ENCODE peak calls at places on chromosomes 5 and 9, in five cellular contexts. One of them, this sample, is unnamed. For H3K9me3, the result is how much of the 10 kb centered on the place peaks cover.

GRCh38 chr9:97934321-97935115 is 3.5 kb downstream of the HEMGN start:
- DNase-seq in left lung: no peak
- DNase-seq in uterus: no peak
- DNase-seq in colonic mucosa: no peak
- DNase-seq in thoracic aorta: no peak
- DNase-seq in this sample: no peak

GRCh38 chr9:128001411-128002298 is 20.9 kb upstream of the EEIG1 start:
- DNase-seq in colonic mucosa: no peak
- DNase-seq in thoracic aorta: no peak
- DNase-seq in left lung: no peak
- DNase-seq in uterus: peak
- DNase-seq in this sample: no peak

GRCh38 chr9:126435105-126435504 is 108.5 kb downstream of the MVB12B start:
- DNase-seq in left lung: no peak
- DNase-seq in uterus: no peak
- DNase-seq in thoracic aorta: no peak
- DNase-seq in colonic mucosa: no peak
- DNase-seq in this sample: no peak

GRCh38 chr9:2934241-2934650 is 90.4 kb upstream of the PUM3 start:
- DNase-seq in colonic mucosa: no peak
- DNase-seq in uterus: no peak
- DNase-seq in left lung: no peak
- DNase-seq in thoracic aorta: no peak
- DNase-seq in this sample: no peak

GRCh38 chr5:32598997-32599549 is 13.7 kb downstream of the SUB1 start:
- DNase-seq in uterus: no peak
- DNase-seq in colonic mucosa: no peak
- DNase-seq in thoracic aorta: no peak
- DNase-seq in left lung: no peak
- DNase-seq in this sample: no peak

GRCh38 chr5:128216860-128217531 is 133.4 kb downstream of the SLC12A2 start:
- DNase-seq in uterus: no peak
- DNase-seq in thoracic aorta: no peak
- DNase-seq in left lung: no peak
- DNase-seq in colonic mucosa: no peak
- DNase-seq in this sample: no peak

GRCh38 chr9:90851444-90851843 is 49.8 kb downstream of the SYK start:
- DNase-seq in colonic mucosa: no peak
- DNase-seq in uterus: no peak
- DNase-seq in thoracic aorta: no peak
- DNase-seq in left lung: no peak
- DNase-seq in this sample: no peak

GRCh38 chr9:127549771-127550170 is 62.3 kb upstream of the STXBP1 start:
- DNase-seq in left lung: no peak
- DNase-seq in colonic mucosa: no peak
- DNase-seq in uterus: no peak
- DNase-seq in thoracic aorta: no peak
- DNase-seq in this sample: no peak

GRCh38 chr9:89955144-89955543 is 350.3 kb downstream of the GADD45G start:
- DNase-seq in uterus: no peak
- DNase-seq in left lung: no peak
- DNase-seq in thoracic aorta: no peak
- DNase-seq in colonic mucosa: no peak
- DNase-seq in this sample: no peak

GRCh38 chr9:37976714-37977477 is 73.0 kb upstream of the SLC25A51 start:
- DNase-seq in thoracic aorta: peak
- DNase-seq in left lung: no peak
- DNase-seq in colonic mucosa: no peak
- DNase-seq in uterus: peak
- DNase-seq in this sample: no peak

GRCh38 chr9:19161257-19162025 is 34.1 kb upstream of the PLIN2 start:
- DNase-seq in uterus: peak
- DNase-seq in thoracic aorta: peak
- DNase-seq in left lung: peak
- DNase-seq in colonic mucosa: peak
- DNase-seq in this sample: no peak

GRCh38 chr5:35360671-35361070 is 130.4 kb upstream of the PRLR start:
- DNase-seq in uterus: no peak
- DNase-seq in thoracic aorta: no peak
- DNase-seq in colonic mucosa: no peak
- DNase-seq in left lung: no peak
- DNase-seq in this sample: no peak

GRCh38 chr5:93756372-93756771 is 15.0 kb upstream of the POU5F2 start:
- DNase-seq in colonic mucosa: no peak
- DNase-seq in uterus: no peak
- DNase-seq in thoracic aorta: no peak
- DNase-seq in left lung: no peak
- DNase-seq in this sample: no peak

GRCh38 chr5:28603869-28604268 is 1565.5 kb upstream of the CDH9 start:
- DNase-seq in left lung: no peak
- DNase-seq in uterus: no peak
- DNase-seq in thoracic aorta: no peak
- DNase-seq in colonic mucosa: no peak
- DNase-seq in this sample: no peak

GRCh38 chr5:97182571-97183099 is 412 bp downstream of the RIOK2 start:
- DNase-seq in thoracic aorta: no peak
- DNase-seq in uterus: no peak
- DNase-seq in left lung: no peak
- DNase-seq in colonic mucosa: no peak
- DNase-seq in this sample: no peak

GRCh38 chr5:172638209-172638768 is 2.8 kb upstream of the NEURL1B start:
- DNase-seq in uterus: no peak
- DNase-seq in left lung: no peak
- DNase-seq in colonic mucosa: no peak
- DNase-seq in thoracic aorta: no peak
- DNase-seq in this sample: no peak

GRCh38 chr5:66171349-66172344 is 27.5 kb downstream of the SREK1 start:
- DNase-seq in colonic mucosa: no peak
- DNase-seq in left lung: no peak
- DNase-seq in thoracic aorta: no peak
- DNase-seq in uterus: peak
- DNase-seq in this sample: no peak

GRCh38 chr5:157511656-157512644 is 51.9 kb downstream of the NIPAL4 start:
- DNase-seq in uterus: peak
- DNase-seq in left lung: peak
- DNase-seq in thoracic aorta: peak
- DNase-seq in colonic mucosa: peak
- DNase-seq in this sample: no peak

GRCh38 chr5:76443399-76443798 is 40.3 kb downstream of the IQGAP2 start:
- DNase-seq in colonic mucosa: no peak
- DNase-seq in thoracic aorta: no peak
- DNase-seq in uterus: no peak
- DNase-seq in left lung: no peak
- DNase-seq in this sample: no peak

GRCh38 chr5:124996023-124996763 is 249.8 kb upstream of the ZNF608 start:
- DNase-seq in thoracic aorta: no peak
- DNase-seq in colonic mucosa: no peak
- DNase-seq in uterus: no peak
- DNase-seq in left lung: no peak
- DNase-seq in this sample: no peak

GRCh38 chr9:130171226-130172148 is 717 bp upstream of the NCS1 start:
- DNase-seq in left lung: no peak
- DNase-seq in colonic mucosa: no peak
- DNase-seq in uterus: no peak
- DNase-seq in thoracic aorta: no peak
- DNase-seq in this sample: no peak

GRCh38 chr5:174735498-174736350 is 11.3 kb downstream of the MSX2 start:
- DNase-seq in thoracic aorta: no peak
- DNase-seq in colonic mucosa: no peak
- DNase-seq in uterus: no peak
- DNase-seq in left lung: no peak
- DNase-seq in this sample: no peak

GRCh38 chr5:89036166-89036565 is 153.2 kb upstream of the MEF2C start:
- DNase-seq in colonic mucosa: no peak
- DNase-seq in left lung: no peak
- DNase-seq in thoracic aorta: no peak
- DNase-seq in uterus: no peak
- DNase-seq in this sample: no peak

GRCh38 chr9:133112361-133113026 is 8.5 kb downstream of the RALGDS start:
- DNase-seq in uterus: peak
- DNase-seq in colonic mucosa: no peak
- DNase-seq in left lung: peak
- DNase-seq in thoracic aorta: no peak
- DNase-seq in this sample: peak

GRCh38 chr5:157248771-157249475 is 17.0 kb upstream of the CYFIP2 start:
- DNase-seq in left lung: peak
- DNase-seq in uterus: no peak
- DNase-seq in colonic mucosa: peak
- DNase-seq in thoracic aorta: no peak
- DNase-seq in this sample: no peak

GRCh38 chr9:87546704-87547103 is 49.0 kb downstream of the DAPK1 start:
- DNase-seq in left lung: no peak
- DNase-seq in uterus: no peak
- DNase-seq in colonic mucosa: no peak
- DNase-seq in thoracic aorta: no peak
- DNase-seq in this sample: no peak
- H3K9me3 ChIP-seq in left lung: under half
- H3K9me3 ChIP-seq in uterus: under half
- H3K9me3 ChIP-seq in colonic mucosa: under half
- H3K9me3 ChIP-seq in thoracic aorta: under half
- H3K9me3 ChIP-seq in this sample: under half

DNA sequence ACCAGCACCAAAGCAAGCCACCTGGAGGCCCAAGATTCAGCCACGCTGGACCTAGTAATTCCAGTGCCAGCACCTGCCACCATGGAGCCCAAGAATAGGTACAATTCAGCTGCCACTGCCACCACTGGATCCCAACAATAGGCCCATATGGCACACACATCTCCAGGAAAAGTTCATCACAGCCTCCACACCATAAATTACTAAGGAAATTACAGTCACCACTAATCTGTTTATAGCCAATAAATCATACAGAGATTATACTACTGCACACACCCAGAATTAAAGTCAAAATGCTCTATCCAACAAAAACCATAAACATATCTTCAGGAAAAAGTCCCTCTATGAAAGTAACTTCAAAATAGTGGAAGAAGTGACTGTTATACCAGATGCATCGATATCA is 242.8 kb downstream of the SPATA31D1 start:
- DNase-seq in thoracic aorta: no peak
- DNase-seq in left lung: no peak
- DNase-seq in colonic mucosa: no peak
- DNase-seq in uterus: no peak
- DNase-seq in this sample: no peak
- H3K9me3 ChIP-seq in thoracic aorta: under half
- H3K9me3 ChIP-seq in left lung: under half
- H3K9me3 ChIP-seq in colonic mucosa: under half
- H3K9me3 ChIP-seq in uterus: under half
- H3K9me3 ChIP-seq in this sample: under half

DNA sequence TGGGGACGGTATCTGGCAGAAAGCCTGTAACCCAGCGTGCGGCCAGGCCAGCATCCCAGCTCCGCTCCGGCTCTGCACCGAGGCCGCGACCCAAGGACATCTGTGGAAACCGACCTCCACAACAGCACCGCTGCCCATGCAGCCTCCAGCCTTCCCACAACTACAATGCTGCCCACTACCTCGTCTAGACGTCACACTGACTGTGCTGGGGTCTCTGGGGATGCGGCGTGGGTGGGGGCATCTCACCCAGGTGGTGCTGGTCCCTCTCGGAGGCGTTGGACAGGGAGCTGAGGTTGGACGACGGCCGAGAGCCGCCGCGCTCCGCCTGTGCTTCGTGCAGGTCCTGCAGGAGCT is 14.4 kb upstream of the ZDHHC11 start:
- DNase-seq in uterus: no peak
- DNase-seq in left lung: no peak
- DNase-seq in thoracic aorta: no peak
- DNase-seq in colonic mucosa: no peak
- DNase-seq in this sample: no peak
- H3K9me3 ChIP-seq in uterus: under half
- H3K9me3 ChIP-seq in left lung: under half
- H3K9me3 ChIP-seq in thoracic aorta: under half
- H3K9me3 ChIP-seq in colonic mucosa: under half
- H3K9me3 ChIP-seq in this sample: under half

GRCh38 chr5:142677212-142677611 is 8.7 kb downstream of the FGF1 start:
- DNase-seq in uterus: no peak
- DNase-seq in colonic mucosa: no peak
- DNase-seq in thoracic aorta: no peak
- DNase-seq in left lung: no peak
- DNase-seq in this sample: no peak
- H3K9me3 ChIP-seq in uterus: under half
- H3K9me3 ChIP-seq in colonic mucosa: under half
- H3K9me3 ChIP-seq in thoracic aorta: under half
- H3K9me3 ChIP-seq in left lung: under half
- H3K9me3 ChIP-seq in this sample: under half

DNA sequence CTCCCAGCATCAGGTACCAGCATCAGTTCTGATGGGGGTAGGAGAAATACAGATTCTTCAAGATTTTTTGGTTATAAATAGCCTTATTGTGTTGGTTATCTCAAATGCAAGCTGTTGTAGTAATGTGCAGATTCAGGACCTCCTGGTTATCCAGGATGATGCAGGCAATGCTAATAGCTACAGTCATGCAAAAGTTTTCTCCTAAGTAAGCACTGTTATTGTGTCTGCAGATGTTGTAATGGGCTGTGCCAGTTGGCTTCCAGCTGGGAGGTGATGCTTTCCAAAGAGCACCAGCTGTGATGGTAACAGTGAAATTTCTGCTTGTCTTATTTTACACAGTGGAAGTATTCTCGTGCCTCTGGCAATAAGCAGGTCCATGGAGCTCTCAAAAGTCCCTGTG is 719.2 kb upstream of the CTNND2 start:
- DNase-seq in left lung: no peak
- DNase-seq in thoracic aorta: no peak
- DNase-seq in colonic mucosa: no peak
- DNase-seq in uterus: no peak
- DNase-seq in this sample: no peak
- H3K9me3 ChIP-seq in left lung: under half
- H3K9me3 ChIP-seq in thoracic aorta: under half
- H3K9me3 ChIP-seq in colonic mucosa: under half
- H3K9me3 ChIP-seq in uterus: under half
- H3K9me3 ChIP-seq in this sample: under half

GRCh38 chr5:166566725-166567124 is 1724.7 kb upstream of the WWC1 start:
- DNase-seq in uterus: no peak
- DNase-seq in colonic mucosa: no peak
- DNase-seq in left lung: no peak
- DNase-seq in thoracic aorta: no peak
- DNase-seq in this sample: no peak
- H3K9me3 ChIP-seq in uterus: under half
- H3K9me3 ChIP-seq in colonic mucosa: under half
- H3K9me3 ChIP-seq in left lung: under half
- H3K9me3 ChIP-seq in thoracic aorta: under half
- H3K9me3 ChIP-seq in this sample: under half